ENCODE peak calls at places on chromosomes 3 and 15, in seven cellular contexts. L is mucosa of descending colon, I is transverse colon, Y is body of pancreas, S is neural progenitor cell, O is sigmoid colon, B is hepatocyte. W is an unnamed sample. For H3K9me3, the result is how much of the 10 kb centered on the place peaks cover.

GRCh38 chr3:30141927-30142326 is 464.5 kb upstream of the TGFBR2 start:
- DNase-seq in Y (no peak), I (no peak), S (no peak), B (no peak), O (no peak), L (no peak), W (no peak)

GRCh38 chr3:10761583-10761982 is 54.4 kb upstream of the SLC6A11 start:
- DNase-seq in S (no peak), I (no peak), Y (no peak), L (no peak), B (no peak), O (no peak), W (no peak)

GRCh38 chr15:70214266-70214665 is 116.5 kb upstream of the TLE3 start:
- DNase-seq in Y (no peak), L (no peak), S (no peak), I (no peak), B (no peak), O (no peak), W (no peak)

GRCh38 chr15:84949845-84950569 is 31.6 kb upstream of the PDE8A start:
- DNase-seq in Y (no peak), O (peak), I (no peak), S (no peak), L (no peak), B (no peak), W (no peak)

GRCh38 chr15:82663186-82663600 is 16.0 kb upstream of the CPEB1 start:
- DNase-seq in I (peak), O (no peak), L (peak), B (peak), Y (peak), S (peak), W (no peak)

GRCh38 chr15:90184786-90185704 is 16.1 kb upstream of the SEMA4B start:
- DNase-seq in B (peak), S (peak), I (peak), O (peak), L (peak), Y (peak), W (peak)

GRCh38 chr15:73930790-73931281 is 4.6 kb downstream of the LOXL1 start:
- DNase-seq in S (no peak), L (no peak), I (no peak), Y (no peak), B (peak), O (no peak), W (no peak)

GRCh38 chr15:68700395-68701123 is 120.1 kb downstream of the ANP32A start:
- DNase-seq in Y (no peak), O (peak), I (peak), S (peak), B (peak), L (peak), W (no peak)

GRCh38 chr15:87576486-87577176 is 679.9 kb downstream of the NTRK3 start:
- DNase-seq in S (no peak), B (no peak), L (no peak), I (no peak), Y (no peak), O (no peak), W (no peak)

GRCh38 chr3:57596495-57597239 is 477 bp downstream of the ARF4 start:
- DNase-seq in I (peak), O (peak), Y (peak), B (peak), S (peak), L (peak), W (peak)

GRCh38 chr15:32790352-32790999 is 72.7 kb downstream of the GREM1 start:
- DNase-seq in I (no peak), O (no peak), S (no peak), B (no peak), Y (no peak), L (no peak), W (no peak)

GRCh38 chr3:45011756-45012441 is 14.2 kb upstream of the CLEC3B start:
- DNase-seq in S (no peak), I (peak), B (peak), Y (no peak), O (peak), L (no peak), W (peak)

GRCh38 chr3:8529738-8530525 is 28.3 kb downstream of the LMCD1 start:
- DNase-seq in L (no peak), I (no peak), S (peak), Y (no peak), B (no peak), O (no peak), W (no peak)

GRCh38 chr3:106197532-106198187 is 328.8 kb upstream of the CBLB start:
- DNase-seq in S (no peak), I (no peak), Y (no peak), O (no peak), L (no peak), B (no peak), W (no peak)

GRCh38 chr3:11236588-11237461 is 35.4 kb upstream of the ATG7 start:
- DNase-seq in B (peak), I (peak), L (peak), O (no peak), S (peak), Y (peak), W (peak)

GRCh38 chr3:151009981-151010380 is 37.5 kb upstream of the CLRN1 start:
- DNase-seq in O (no peak), I (no peak), L (no peak), Y (no peak), B (no peak), S (no peak), W (no peak)

GRCh38 chr15:65083262-65083701 is 6.7 kb downstream of the KBTBD13 start:
- DNase-seq in S (peak), B (no peak), O (peak), Y (no peak), I (no peak), L (no peak), W (no peak)

GRCh38 chr15:67781907-67782559 is 43.3 kb upstream of the SKOR1 start:
- DNase-seq in I (no peak), S (peak), B (no peak), O (no peak), L (no peak), Y (no peak), W (no peak)

GRCh38 chr3:152646004-152646403 is 188.9 kb upstream of the P2RY1 start:
- DNase-seq in O (no peak), S (no peak), Y (no peak), L (no peak), B (no peak), I (no peak), W (no peak)

GRCh38 chr15:73244333-73244732 is 124.4 kb downstream of the HCN4 start:
- DNase-seq in S (peak), B (peak), Y (no peak), O (no peak), I (no peak), L (peak), W (no peak)

GRCh38 chr3:35500641-35501353 is 138.5 kb upstream of the ARPP21 start:
- DNase-seq in L (no peak), Y (no peak), O (no peak), I (no peak), B (no peak), S (no peak), W (no peak)

GRCh38 chr3:129597087-129597791 is 9.2 kb downstream of the PLXND1 start:
- DNase-seq in I (no peak), B (no peak), L (no peak), Y (no peak), O (no peak), S (no peak), W (no peak)

GRCh38 chr15:47184003-47184404 is 533.3 kb upstream of the SEMA6D start:
- DNase-seq in O (no peak), L (peak), I (peak), B (peak), Y (peak), S (peak), W (no peak)

GRCh38 chr15:47514251-47514652 is 203.1 kb upstream of the SEMA6D start:
- DNase-seq in S (no peak), Y (no peak), I (no peak), B (no peak), L (no peak), O (no peak), W (no peak)

GRCh38 chr15:99123706-99124451 is 19.0 kb downstream of the SYNM start:
- DNase-seq in S (peak), O (peak), B (peak), I (peak), Y (peak), L (peak), W (peak)

GRCh38 chr15:74422723-74423442 is 10.9 kb downstream of the SEMA7A start:
- DNase-seq in S (peak), O (no peak), L (no peak), Y (no peak), I (no peak), B (no peak), W (peak)

GRCh38 chr15:59447367-59447766 is 9.4 kb downstream of the FAM81A start:
- DNase-seq in Y (no peak), L (no peak), B (no peak), O (no peak), S (no peak), I (no peak), W (no peak)

GRCh38 chr15:81357178-81357686 is 16.8 kb downstream of the TMC3 start:
- DNase-seq in L (no peak), I (no peak), S (no peak), O (no peak), Y (no peak), B (no peak), W (peak)

GRCh38 chr3:124761250-124761796 is 31.1 kb downstream of the UMPS start:
- DNase-seq in O (peak), B (peak), S (peak), Y (peak), L (peak), I (peak), W (peak)

GRCh38 chr15:28281876-28282275 is 40.1 kb downstream of the HERC2 start:
- DNase-seq in S (no peak), L (no peak), O (no peak), B (no peak), I (no peak), Y (no peak), W (no peak)

GRCh38 chr3:16455946-16456345 is 57.6 kb downstream of the RFTN1 start:
- DNase-seq in B (no peak), I (no peak), L (no peak), Y (no peak), O (no peak), S (no peak), W (peak)

GRCh38 chr15:71512281-71513016 is 297.9 kb upstream of the NR2E3 start:
- DNase-seq in O (no peak), I (no peak), Y (no peak), B (peak), S (no peak), L (no peak), W (no peak)

GRCh38 chr15:79168922-79169322 is 78.3 kb upstream of the RASGRF1 start:
- DNase-seq in L (no peak), B (peak), Y (no peak), O (no peak), I (no peak), S (peak), W (no peak)

GRCh38 chr3:17544632-17545031 is 197.8 kb downstream of the TBC1D5 start:
- DNase-seq in B (no peak), I (no peak), O (no peak), S (no peak), L (no peak), Y (no peak), W (no peak)
- TF ChIP-seq CTCF in B (no peak), I (no peak), O (no peak), S (no peak), L (no peak), Y (no peak), W (no peak)

DNA sequence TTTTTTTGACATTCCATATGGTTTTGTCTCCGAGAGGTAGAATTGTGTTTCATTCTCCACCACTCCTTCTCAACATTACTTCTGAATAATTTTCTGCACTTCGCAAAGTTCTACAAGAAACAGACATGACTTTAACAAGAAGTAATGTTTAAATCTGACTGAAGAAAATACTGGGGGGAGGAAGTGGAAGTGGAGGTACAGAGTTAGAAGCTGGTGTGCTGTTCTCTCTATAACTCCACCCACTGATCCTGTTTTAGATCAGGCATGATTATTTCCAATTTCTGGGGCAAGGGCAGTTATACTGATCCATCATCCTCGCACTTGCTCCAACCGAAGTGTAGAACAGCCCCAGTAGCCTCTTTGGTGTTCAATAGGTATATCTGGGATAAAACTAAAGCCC is 9.2 kb upstream of the MCCC1 start:
- DNase-seq in I (no peak), Y (no peak), O (no peak), L (no peak), S (no peak), B (no peak), W (no peak)
- H3K9me3 ChIP-seq in I (under half), Y (under half), O (under half), L (under half), S (under half), B (under half), W (under half)

GRCh38 chr15:48538941-48539340 is 106.6 kb downstream of the FBN1 start:
- DNase-seq in Y (no peak), B (no peak), I (no peak), O (no peak), L (no peak), S (no peak), W (no peak)

GRCh38 chr15:48544816-48545215 is 100.7 kb downstream of the FBN1 start:
- DNase-seq in I (no peak), Y (no peak), L (no peak), O (no peak), S (no peak), B (no peak), W (no peak)

GRCh38 chr15:48536681-48537091 is 108.8 kb downstream of the FBN1 start:
- DNase-seq in O (no peak), S (no peak), I (no peak), L (no peak), Y (no peak), B (no peak), W (no peak)

GRCh38 chr15:48537277-48538113 is 108.0 kb downstream of the FBN1 start:
- DNase-seq in I (no peak), S (no peak), B (no peak), O (no peak), L (no peak), Y (no peak), W (no peak)

DNA sequence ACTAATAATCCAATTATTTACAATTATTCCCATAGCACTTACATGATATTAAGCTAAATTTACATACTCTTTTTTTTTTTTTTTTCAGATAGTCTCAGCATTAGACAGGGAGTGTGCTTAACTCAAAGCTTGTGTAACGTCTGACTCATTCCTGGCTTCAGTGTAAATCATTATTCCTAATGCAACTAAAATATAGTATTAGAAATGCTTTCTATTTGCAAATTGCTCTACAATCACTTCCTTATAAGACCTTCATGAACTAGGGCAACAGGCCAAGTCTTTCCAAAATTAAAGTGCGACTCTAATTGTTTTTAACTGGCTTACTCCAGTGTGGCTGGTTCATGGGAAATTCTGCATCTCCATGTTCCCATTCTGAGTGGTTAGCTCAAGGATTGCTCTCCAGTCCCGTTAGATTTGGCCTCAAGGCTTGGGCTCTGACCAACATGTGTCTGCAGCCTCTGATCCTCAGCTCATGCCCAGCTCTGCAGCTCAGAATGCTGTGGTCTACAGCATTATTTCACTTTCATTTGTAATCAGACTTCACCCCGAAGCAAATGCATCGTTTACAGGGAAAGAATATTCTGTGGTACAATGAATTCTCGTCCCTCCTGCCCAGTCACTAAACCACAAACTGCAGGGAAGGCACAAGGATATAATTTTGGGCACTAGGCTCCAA is 103.7 kb downstream of the FBN1 start:
- DNase-seq in I (no peak), S (no peak), B (peak), O (no peak), Y (no peak), L (no peak), W (no peak)
- H3K4me3 ChIP-seq in I (no peak), S (no peak), B (no peak), O (no peak), Y (no peak), L (no peak), W (no peak)

GRCh38 chr15:35206060-35206675 is 121.1 kb upstream of the NANOGP8 start:
- DNase-seq in Y (no peak), L (peak), B (peak), I (no peak), S (peak), O (no peak), W (no peak)
- TF ChIP-seq CTCF in Y (peak), L (no peak), B (no peak), I (no peak), S (peak), O (no peak), W (no peak)

DNA sequence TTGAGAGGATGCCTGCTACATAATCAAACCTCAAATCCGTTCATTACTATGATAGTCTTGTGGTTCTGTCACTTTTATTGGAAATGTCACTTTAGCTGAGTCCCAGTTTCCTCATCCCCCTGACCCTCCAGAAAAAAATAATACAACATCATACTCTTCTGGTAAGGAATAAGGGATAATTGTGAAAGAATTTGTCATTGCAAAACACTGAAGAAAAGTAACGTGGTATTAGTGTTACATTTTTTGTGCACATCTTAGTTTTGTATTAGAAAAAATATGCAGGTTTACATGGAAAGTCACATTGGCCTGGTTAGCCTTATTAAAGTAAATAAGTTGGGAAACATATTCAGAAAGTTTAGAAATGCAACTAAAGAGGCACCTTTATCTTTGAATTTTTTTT is 462.4 kb upstream of the RARB start:
- DNase-seq in I (no peak), O (no peak), Y (no peak), S (no peak), L (no peak), B (no peak), W (no peak)
- H3K9me3 ChIP-seq in I (under half), O (under half), Y (under half), S (under half), L (under half), B (under half), W (under half)

GRCh38 chr3:171162986-171163723 is 136.6 kb upstream of the SLC2A2 start:
- DNase-seq in I (no peak), L (no peak), Y (no peak), B (no peak), S (peak), O (no peak), W (no peak)
- H3K4me3 ChIP-seq in I (no peak), L (no peak), Y (no peak), B (no peak), S (no peak), O (no peak), W (no peak)

GRCh38 chr3:102032491-102033383 is 183.4 kb downstream of the NFKBIZ start:
- DNase-seq in Y (no peak), S (no peak), B (no peak), L (no peak), I (no peak), O (no peak), W (no peak)

GRCh38 chr3:102035118-102035517 is 185.8 kb downstream of the NFKBIZ start:
- DNase-seq in S (no peak), B (no peak), L (no peak), I (no peak), Y (no peak), O (no peak), W (no peak)

GRCh38 chr3:102036015-102036414 is 186.7 kb downstream of the NFKBIZ start:
- DNase-seq in L (no peak), Y (no peak), B (no peak), S (no peak), I (no peak), O (no peak), W (no peak)

GRCh38 chr3:102034639-102035038 is 185.3 kb downstream of the NFKBIZ start:
- DNase-seq in Y (no peak), L (no peak), B (no peak), S (no peak), I (no peak), O (no peak), W (no peak)

GRCh38 chr3:102031834-102032233 is 182.5 kb downstream of the NFKBIZ start:
- DNase-seq in B (no peak), S (no peak), Y (no peak), L (no peak), I (no peak), O (no peak), W (no peak)
- TF ChIP-seq CTCF in B (no peak), S (no peak), Y (no peak), L (no peak), I (no peak), O (no peak), W (no peak)

GRCh38 chr3:138542977-138543376 is 51.1 kb downstream of the CEP70 start:
- DNase-seq in Y (no peak), S (no peak), I (no peak), L (no peak), B (no peak), O (no peak), W (no peak)
- H3K9me3 ChIP-seq in Y (under half), S (under half), I (half or more), L (under half), B (under half), O (under half), W (under half)

W was measured in lung.